ENCODE peak calls at places on chromosomes 3 and 15, in six cellular contexts. D is neural progenitor cell, X is GM23248, C is PC-3, I is SK-N-SH, F is HCT116. T is an unnamed sample.

GRCh38 chr3:138196023-138196422 is 8.9 kb downstream of the ARMC8 start:
- DNase-seq in D (no peak), X (no peak), I (no peak), C (peak; percentile 40), F (no peak), T (no peak)

GRCh38 chr3:47522082-47522987 is 8.8 kb upstream of the ELP6 start:
- DNase-seq in I (peak; percentile 79), D (peak; percentile 92), C (peak; percentile 89), X (peak; percentile 92), F (peak; percentile 91), T (peak; percentile 93)

GRCh38 chr15:45454825-45455224 is 67.7 kb downstream of the SLC30A4 start:
- DNase-seq in D (no peak), I (no peak), F (peak; percentile 73), C (peak; percentile 94), X (peak; percentile 97), T (peak; percentile 92)

GRCh38 chr3:150376001-150376848 is 31.9 kb upstream of the TSC22D2 start:
- DNase-seq in D (no peak), I (no peak), X (peak; percentile 78), F (no peak), C (no peak), T (no peak)

GRCh38 chr15:38721549-38721948 is 156.9 kb upstream of the RASGRP1 start:
- DNase-seq in X (peak; percentile 62), F (no peak), D (no peak), C (no peak), I (no peak), T (no peak)

GRCh38 chr15:52097176-52097575 is 15.4 kb downstream of the BCL2L10 start:
- DNase-seq in I (no peak), D (no peak), F (no peak), C (no peak), X (no peak), T (no peak)

GRCh38 chr3:143090486-143090885 is 29.1 kb upstream of the CHST2 start:
- DNase-seq in I (peak; percentile 37), D (peak; percentile 22), X (no peak), F (no peak), C (no peak), T (no peak)

GRCh38 chr15:85973584-85974347 is 105.9 kb upstream of the AGBL1 start:
- DNase-seq in I (no peak), C (no peak), F (no peak), D (peak; percentile 58), X (no peak), T (no peak)

GRCh38 chr3:139558351-139559170 is 19.0 kb upstream of the RBP1 start:
- DNase-seq in D (no peak), X (no peak), I (no peak), F (no peak), C (peak; percentile 18), T (no peak)

GRCh38 chr3:63763156-63763555 is 55.9 kb upstream of the C3orf49 start:
- DNase-seq in F (no peak), C (no peak), I (no peak), X (peak; percentile 71), D (no peak), T (no peak)

GRCh38 chr3:71998995-71999673 is 214.2 kb upstream of the PROK2 start:
- DNase-seq in D (no peak), C (peak; percentile 9), I (no peak), F (no peak), X (peak; percentile 97), T (no peak)

GRCh38 chr15:59594493-59594942 is 17.1 kb upstream of the GCNT3 start:
- DNase-seq in I (no peak), D (no peak), C (peak; percentile 71), F (no peak), X (peak; percentile 91), T (no peak)

GRCh38 chr3:149120051-149120972 is 9.1 kb upstream of the HPS3 start:
- DNase-seq in X (peak; percentile 78), F (peak; percentile 63), D (peak; percentile 71), C (peak; percentile 86), I (peak; percentile 65), T (peak; percentile 82)

GRCh38 chr3:131026321-131027151 is at the start of the genes ASTE1 and NEK11:
- DNase-seq in C (peak; percentile 81), X (peak; percentile 97), I (peak; percentile 88), D (peak; percentile 50), F (peak; percentile 49), T (peak; percentile 88)

GRCh38 chr15:45126535-45127158 is 3.0 kb downstream of the DUOXA1 start:
- DNase-seq in F (peak; percentile 36), C (peak; percentile 76), D (peak; percentile 32), I (no peak), X (peak; percentile 59), T (peak; percentile 50)

GRCh38 chr3:141275032-141275422 is 43.4 kb downstream of the PXYLP1 start:
- DNase-seq in X (peak; percentile 79), C (peak; percentile 80), D (no peak), F (no peak), I (no peak), T (no peak)

GRCh38 chr3:142663865-142664264 is 60.0 kb upstream of the TRPC1 start:
- DNase-seq in D (no peak), X (no peak), C (no peak), I (no peak), F (no peak), T (no peak)

GRCh38 chr3:14244521-14244920 is 65.9 kb downstream of the LSM3 start:
- DNase-seq in F (no peak), I (no peak), X (no peak), C (no peak), D (no peak), T (no peak)

GRCh38 chr3:151268267-151269235 is 9.8 kb downstream of the P2RY14 start:
- DNase-seq in F (no peak), D (no peak), C (no peak), X (no peak), I (no peak), T (no peak)

GRCh38 chr15:88512606-88513005 is 33.9 kb downstream of the DET1 start:
- DNase-seq in C (peak; percentile 24), I (no peak), X (peak; percentile 39), D (no peak), F (no peak), T (no peak)

GRCh38 chr3:143820466-143821221 is 27.6 kb downstream of the SLC9A9 start:
- DNase-seq in D (no peak), I (no peak), X (no peak), C (no peak), F (no peak), T (peak; percentile 71)

GRCh38 chr3:71606582-71606981 is 23.1 kb upstream of the FOXP1 start:
- DNase-seq in X (no peak), D (no peak), I (no peak), F (no peak), C (no peak), T (no peak)

GRCh38 chr15:91456251-91456718 is 356.2 kb downstream of the SV2B start:
- DNase-seq in I (no peak), C (peak; percentile 89), D (no peak), X (peak; percentile 14), F (no peak), T (no peak)

GRCh38 chr3:116065496-116065895 is 379.8 kb downstream of the LSAMP start:
- DNase-seq in D (no peak), I (no peak), F (no peak), X (no peak), C (no peak), T (no peak)

GRCh38 chr3:129282727-129283327 is 4.2 kb downstream of the HMCES start:
- DNase-seq in D (no peak), C (peak; percentile 68), I (no peak), X (peak; percentile 88), F (no peak), T (peak; percentile 90)
- H4K20me1 ChIP-seq in D (peaks cover 3% of the 10 kb centered on the region), C (no peaks in the 10 kb centered on the region), I (no peaks in the 10 kb centered on the region), X (peaks cover 4% of the 10 kb centered on the region), F (no peaks in the 10 kb centered on the region), T (no peaks in the 10 kb centered on the region)

GRCh38 chr3:170360916-170361315 is 3.4 kb downstream of the SKIL start:
- DNase-seq in I (no peak), F (no peak), D (no peak), C (no peak), X (no peak), T (no peak)
- H3K9ac ChIP-seq in I (no peak overlapping the region), F (no peak overlapping the region), D (no peak overlapping the region), C (no peak overlapping the region), X (no peak overlapping the region), T (no peak overlapping the region)

GRCh38 chr3:193992062-193992461 is 143.9 kb upstream of the HES1 start:
- DNase-seq in X (no peak), I (no peak), C (no peak), D (no peak), F (no peak), T (no peak)

GRCh38 chr3:193983846-193984245 is 152.1 kb upstream of the HES1 start:
- DNase-seq in F (no peak), I (no peak), D (no peak), C (no peak), X (no peak), T (no peak)

GRCh38 chr3:193984378-193984777 is 151.6 kb upstream of the HES1 start:
- DNase-seq in I (no peak), D (no peak), C (peak; percentile 41), X (no peak), F (no peak), T (no peak)

GRCh38 chr3:193982258-193982659 is 153.7 kb upstream of the HES1 start:
- DNase-seq in I (no peak), F (no peak), X (peak; percentile 92), C (peak; percentile 86), D (no peak), T (no peak)

DNA sequence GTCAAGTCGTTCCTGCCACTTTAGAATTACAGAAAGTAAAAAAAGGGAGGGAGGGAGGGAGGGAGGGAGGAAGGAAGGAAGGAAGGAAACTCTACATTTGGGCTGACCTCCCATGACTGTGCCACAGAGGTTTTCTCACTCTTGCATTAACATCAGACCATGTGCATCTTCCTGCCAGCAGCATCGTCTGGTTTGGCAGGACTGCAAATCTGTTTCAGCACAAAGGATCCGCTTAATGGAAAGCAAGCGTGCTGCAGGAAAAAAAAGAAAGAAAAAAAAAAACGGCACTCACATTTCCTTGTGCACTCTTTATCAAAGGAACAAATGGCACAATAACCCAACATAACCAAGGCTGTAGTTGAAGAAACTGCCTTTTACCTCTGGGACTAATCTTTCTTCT is 148.8 kb upstream of the HES1 start:
- DNase-seq in I (peak; percentile 55), C (no peak), F (no peak), D (no peak), X (peak; percentile 33), T (no peak)
- TF ChIP-seq EZH2phosphoT487 in I (no peak), C (no peak), F (no peak), D (no peak), X (no peak), T (no peak)

GRCh38 chr3:184175981-184176376 is 1.3 kb downstream of the AP2M1 start:
- DNase-seq in F (no peak), C (no peak), I (no peak), X (peak; percentile 59), D (no peak), T (no peak)
- H4K20me1 ChIP-seq in F (no peaks in the 10 kb centered on the region), C (peaks cover 18% of the 10 kb centered on the region), I (peaks cover 28% of the 10 kb centered on the region), X (no peaks in the 10 kb centered on the region), D (peaks cover 32% of the 10 kb centered on the region), T (no peaks in the 10 kb centered on the region)

DNA sequence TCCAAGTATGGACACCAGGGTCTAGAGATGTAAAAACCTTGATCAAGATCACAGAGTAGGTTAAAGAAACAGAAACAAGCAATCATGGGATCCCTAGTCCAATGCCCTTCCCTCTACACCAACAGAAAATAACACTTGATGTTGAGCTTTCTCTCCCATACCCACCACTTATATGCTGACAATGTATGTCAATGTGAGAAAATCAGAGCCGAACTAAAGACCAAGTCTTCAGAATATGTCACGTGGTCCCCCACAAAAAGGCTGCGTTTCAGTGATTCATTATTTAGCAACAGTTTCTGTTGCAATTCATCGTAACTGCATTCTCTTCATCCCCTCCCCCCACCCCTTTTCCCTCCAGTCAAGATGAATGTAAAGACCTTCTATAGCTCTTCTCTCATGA is 278.9 kb upstream of the STT3B start:
- DNase-seq in I (no peak), D (no peak), X (no peak), C (no peak), F (no peak), T (no peak)
- H3K9ac ChIP-seq in I (no peak overlapping the region), D (no peak overlapping the region), X (no peak overlapping the region), C (no peak overlapping the region), F (no peak overlapping the region), T (no peak overlapping the region)

T was measured in MM.1S.